ENCODE peak calls at places on chromosomes 2 and 18, in four cellular contexts. H, P, A and X are unnamed samples.

GRCh38 chr2:41936751-41937463 is 110.9 kb upstream of the PKDCC start:
- DNase-seq in A (no peak), P (no peak), H (no peak), X (no peak)

GRCh38 chr2:3046170-3046865 is 331.3 kb downstream of the EIPR1 start:
- DNase-seq in P (no peak), H (no peak), A (no peak), X (no peak)

GRCh38 chr18:34609991-34610658 is 100.0 kb upstream of the DTNA start:
- DNase-seq in A (no peak), H (no peak), P (no peak), X (no peak)

GRCh38 chr2:96427917-96428316 is 77.2 kb downstream of the NEURL3 start:
- DNase-seq in H (no peak), A (peak), P (no peak), X (no peak)

GRCh38 chr2:49067971-49068370 is 86.3 kb downstream of the FSHR start:
- DNase-seq in H (no peak), A (no peak), P (no peak), X (no peak)

GRCh38 chr2:204691911-204692510 is 146.7 kb downstream of the PARD3B start:
- DNase-seq in H (peak), A (peak), P (peak), X (peak)

GRCh38 chr2:239937866-239938640 is 87.1 kb downstream of the NDUFA10 start:
- DNase-seq in P (no peak), H (no peak), A (no peak), X (peak)

GRCh38 chr2:216859944-216860343 is at the start of gene TNP1:
- DNase-seq in A (no peak), P (no peak), H (no peak), X (peak)

GRCh38 chr2:39516347-39517101 is 79.4 kb upstream of the MAP4K3 start:
- DNase-seq in P (no peak), A (peak), H (no peak), X (peak)

GRCh38 chr2:219058541-219059374 is 2.0 kb downstream of the IHH start:
- DNase-seq in P (no peak), H (no peak), A (peak), X (peak)

GRCh38 chr18:70205421-70206397 is at the start of gene RTTN:
- DNase-seq in H (peak), P (peak), A (peak), X (peak)

GRCh38 chr2:143745060-143745459 is 615.8 kb downstream of the ARHGAP15 start:
- DNase-seq in A (no peak), H (no peak), P (no peak), X (no peak)

GRCh38 chr2:67036446-67036845 is 360.7 kb upstream of the ETAA1 start:
- DNase-seq in A (no peak), P (no peak), H (no peak), X (no peak)

GRCh38 chr2:185374878-185375277 is 363.7 kb upstream of the FSIP2 start:
- DNase-seq in P (no peak), A (no peak), H (no peak), X (no peak)

GRCh38 chr2:120669121-120669952 is 66.3 kb upstream of the GLI2 start:
- DNase-seq in P (no peak), A (peak), H (peak), X (peak)

GRCh38 chr2:6441800-6442199 is 423.9 kb downstream of the CMPK2 start:
- DNase-seq in H (no peak), A (no peak), P (no peak), X (no peak)

GRCh38 chr2:42558827-42559226 is 9.6 kb upstream of the MTA3 start:
- DNase-seq in A (peak), H (no peak), P (no peak), X (no peak)

GRCh38 chr2:189633392-189633811 is 27.9 kb upstream of the ASNSD1 start:
- DNase-seq in H (no peak), A (no peak), P (peak), X (no peak)

GRCh38 chr2:241945311-241945710 is 75.8 kb downstream of the RTP5 start:
- DNase-seq in H (no peak), P (no peak), A (no peak), X (no peak)

GRCh38 chr2:225117061-225117716 is 74.9 kb upstream of the DOCK10 start:
- DNase-seq in A (no peak), P (no peak), H (no peak), X (no peak)

GRCh38 chr2:3243804-3244203 is 133.8 kb downstream of the EIPR1 start:
- DNase-seq in P (no peak), A (no peak), H (no peak), X (no peak)

GRCh38 chr18:24546304-24546703 is 85.9 kb downstream of the HRH4 start:
- DNase-seq in H (no peak), P (no peak), A (no peak), X (no peak)

GRCh38 chr2:74513605-74514367 is 464 bp upstream of the TLX2 start:
- DNase-seq in P (no peak), H (no peak), A (no peak), X (peak)

GRCh38 chr2:224659726-224660125 is 56.4 kb downstream of the CCDC195 start:
- DNase-seq in A (no peak), P (no peak), H (no peak), X (no peak)

GRCh38 chr2:184646177-184646576 is 47.8 kb downstream of the ZNF804A start:
- DNase-seq in A (no peak), H (no peak), P (no peak), X (no peak)

GRCh38 chr2:99404039-99404799 is 67.0 kb downstream of the EIF5B start:
- DNase-seq in P (no peak), A (no peak), H (no peak), X (peak)

GRCh38 chr2:72952961-72953360 is 35.6 kb downstream of the EMX1 start:
- DNase-seq in A (no peak), P (no peak), H (no peak), X (no peak)

GRCh38 chr2:40168032-40168431 is 283.9 kb downstream of the SLC8A1 start:
- DNase-seq in H (no peak), A (peak), P (no peak), X (no peak)

GRCh38 chr2:240229603-240230423 is 89.4 kb upstream of the OTOS start:
- DNase-seq in P (no peak), H (no peak), A (no peak), X (no peak)

GRCh38 chr2:98070081-98070480 is 16.9 kb upstream of the VWA3B start:
- DNase-seq in P (no peak), A (no peak), H (no peak), X (no peak)

GRCh38 chr2:189799531-189799930 is 15.3 kb downstream of the PMS1 start:
- DNase-seq in H (no peak), P (no peak), A (no peak), X (no peak)

GRCh38 chr2:2527162-2527561 is 196.1 kb upstream of the MYT1L start:
- DNase-seq in H (no peak), A (no peak), P (peak), X (no peak)

GRCh38 chr18:9136315-9137141 is at the start of gene ANKRD12:
- DNase-seq in P (peak), H (peak), A (peak), X (peak)

GRCh38 chr2:39241588-39241987 is 2.2 kb downstream of the CDKL4 start:
- DNase-seq in H (no peak), P (no peak), A (no peak), X (no peak)

GRCh38 chr2:109141727-109142283 is 12.8 kb downstream of the SH3RF3 start:
- DNase-seq in P (no peak), H (no peak), A (no peak), X (no peak)

GRCh38 chr2:113251118-113251517 is 27.6 kb downstream of the PAX8 start:
- DNase-seq in A (no peak), H (no peak), P (peak), X (no peak)

GRCh38 chr2:188315750-188316149 is 24.1 kb downstream of the GULP1 start:
- DNase-seq in H (no peak), A (no peak), P (no peak), X (no peak)

GRCh38 chr2:190863946-190864345 is 16.7 kb upstream of the GLS start:
- DNase-seq in P (no peak), A (no peak), H (no peak), X (no peak)

GRCh38 chr2:190864375-190864774 is 16.2 kb upstream of the GLS start:
- DNase-seq in H (no peak), P (no peak), A (no peak), X (no peak)

GRCh38 chr2:190860985-190861721 is 19.5 kb upstream of the GLS start:
- DNase-seq in H (no peak), A (no peak), P (no peak), X (peak)

GRCh38 chr2:190862067-190862466 is 18.6 kb upstream of the GLS start:
- DNase-seq in P (no peak), A (no peak), H (no peak), X (no peak)

GRCh38 chr2:190862591-190862991 is 18.0 kb upstream of the GLS start:
- DNase-seq in P (no peak), H (no peak), A (no peak), X (no peak)
- TF ChIP-seq ELF4 in P (no peak), H (no peak), A (no peak), X (no peak)

GRCh38 chr2:10469301-10469700 is 21.2 kb upstream of the ODC1 start:
- DNase-seq in H (no peak), P (no peak), A (no peak), X (no peak)
- TF ChIP-seq ELF4 in H (no peak), P (no peak), A (no peak), X (no peak)

GRCh38 chr2:12287220-12287751 is 429.4 kb upstream of the TRIB2 start:
- DNase-seq in A (no peak), H (no peak), P (no peak), X (no peak)
- TF ChIP-seq ELF4 in A (no peak), H (no peak), P (no peak), X (no peak)

GRCh38 chr2:140528982-140529381 is 1601.8 kb downstream of the LRP1B start:
- DNase-seq in A (no peak), H (no peak), P (no peak), X (no peak)
- TF ChIP-seq ELF4 in A (no peak), H (no peak), P (no peak), X (no peak)

DNA sequence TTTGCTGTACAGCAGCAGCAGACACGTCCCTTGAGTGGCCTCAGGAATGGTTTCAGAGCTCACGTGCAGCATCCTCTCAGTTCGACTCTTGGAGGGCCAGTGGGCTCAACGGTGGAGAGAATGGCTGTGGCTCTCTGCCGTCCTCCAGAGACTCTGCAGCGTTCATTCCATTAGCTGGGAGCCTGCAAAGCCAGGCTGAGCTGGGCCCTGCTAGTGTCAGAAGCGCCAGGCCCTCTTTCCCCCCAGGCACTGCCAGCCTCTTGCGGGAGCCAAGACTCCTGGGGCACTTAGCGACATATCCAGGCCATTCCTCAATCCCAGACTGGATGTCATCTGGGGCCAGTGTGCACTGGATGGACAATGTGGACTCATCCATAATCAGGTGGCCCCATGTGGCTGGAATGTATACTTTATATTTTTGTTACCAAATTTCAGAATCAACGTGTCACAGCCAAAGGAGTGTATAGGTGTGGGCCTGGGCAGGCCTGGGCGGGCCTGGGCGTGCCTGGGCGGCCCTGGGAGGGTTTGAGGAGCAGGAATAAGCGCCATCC is 125.1 kb upstream of the EPAS1 start:
- DNase-seq in P (no peak), A (peak), H (no peak), X (no peak)
- TF ChIP-seq ELF4 in P (no peak), A (no peak), H (no peak), X (no peak)